ENCODE peak calls at places on chromosome 19, in eight cellular contexts. G, D, O, W, X, R, P and J are unnamed samples.

GRCh38 chr19:44796701-44797115 is 12.2 kb upstream of the BCAM start:
- DNase-seq in G (no peak), D (peak), O (no peak), W (no peak), X (peak), R (no peak), P (peak), J (no peak)

GRCh38 chr19:48443731-48444128 is 2.1 kb upstream of the GRWD1 start:
- DNase-seq in G (no peak), D (no peak), O (no peak), W (no peak), X (no peak), R (no peak), P (no peak), J (no peak)

GRCh38 chr19:28705008-28705407 is 507.9 kb downstream of the UQCRFS1 start:
- DNase-seq in G (no peak), D (peak), O (no peak), W (peak), X (no peak), R (no peak), P (no peak), J (peak)

GRCh38 chr19:35704218-35704617 is at the start of gene ZBTB32:
- DNase-seq in G (no peak), D (peak), O (no peak), W (peak), X (peak), R (no peak), P (no peak), J (no peak)

GRCh38 chr19:571127-571974 is 1.0 kb upstream of the BSG start:
- DNase-seq in G (peak), D (peak), O (peak), W (no peak), X (peak), R (peak), P (no peak), J (no peak)

GRCh38 chr19:34365463-34366401 is 736 bp downstream of the GPI start:
- DNase-seq in G (no peak), D (peak), O (peak), W (no peak), X (no peak), R (no peak), P (peak), J (no peak)

GRCh38 chr19:35904312-35905068 is 2.2 kb downstream of the HCST start:
- DNase-seq in G (no peak), D (no peak), O (no peak), W (no peak), X (no peak), R (no peak), P (no peak), J (no peak)

GRCh38 chr19:3821857-3822364 is 35.7 kb upstream of the MATK start:
- DNase-seq in G (peak), D (peak), O (peak), W (no peak), X (peak), R (peak), P (no peak), J (no peak)

GRCh38 chr19:46115396-46116109 is 8.9 kb downstream of the IGFL3 start:
- DNase-seq in G (no peak), D (peak), O (no peak), W (no peak), X (no peak), R (no peak), P (no peak), J (peak)

GRCh38 chr19:1252221-1252817 is 3.9 kb downstream of the MIDN start:
- DNase-seq in G (peak), D (peak), O (no peak), W (peak), X (no peak), R (peak), P (peak), J (no peak)

GRCh38 chr19:30593358-30593757 is 221.2 kb downstream of the ZNF536 start:
- DNase-seq in G (no peak), D (no peak), O (no peak), W (no peak), X (no peak), R (no peak), P (no peak), J (no peak)

GRCh38 chr19:10812902-10813404 is 23.1 kb downstream of the TMED1 start:
- DNase-seq in G (no peak), D (peak), O (no peak), W (peak), X (no peak), R (no peak), P (no peak), J (peak)

GRCh38 chr19:609001-609340 is 19.3 kb downstream of the HCN2 start:
- DNase-seq in G (no peak), D (no peak), O (no peak), W (no peak), X (peak), R (no peak), P (peak), J (no peak)

GRCh38 chr19:7454998-7455397 is 33.8 kb downstream of the PEX11G start:
- DNase-seq in G (no peak), D (no peak), O (no peak), W (no peak), X (no peak), R (no peak), P (no peak), J (no peak)

GRCh38 chr19:2309734-2310362 is 1.9 kb upstream of the LINGO3 start:
- DNase-seq in G (no peak), D (no peak), O (no peak), W (no peak), X (no peak), R (no peak), P (peak), J (no peak)

GRCh38 chr19:33005440-33005839 is 33.4 kb downstream of the FAAP24 start:
- DNase-seq in G (no peak), D (no peak), O (no peak), W (no peak), X (peak), R (no peak), P (no peak), J (no peak)

GRCh38 chr19:22545751-22546150 is 88.4 kb upstream of the ZNF492 start:
- DNase-seq in G (no peak), D (peak), O (peak), W (no peak), X (no peak), R (no peak), P (no peak), J (no peak)

GRCh38 chr19:3683866-3684816 is 16.1 kb downstream of the PIP5K1C start:
- DNase-seq in G (no peak), D (peak), O (no peak), W (no peak), X (no peak), R (no peak), P (no peak), J (peak)

GRCh38 chr19:18742838-18743237 is 48.3 kb downstream of the COMP start:
- DNase-seq in G (no peak), D (no peak), O (no peak), W (no peak), X (no peak), R (no peak), P (no peak), J (no peak)

GRCh38 chr19:4059931-4060620 is 6.6 kb downstream of the ZBTB7A start:
- DNase-seq in G (peak), D (no peak), O (no peak), W (no peak), X (no peak), R (peak), P (no peak), J (no peak)

GRCh38 chr19:51980116-51980736 is 6.4 kb downstream of the ZNF350 start:
- DNase-seq in G (no peak), D (peak), O (no peak), W (no peak), X (no peak), R (no peak), P (no peak), J (no peak)

GRCh38 chr19:4386038-4386782 is 14.1 kb downstream of the SH3GL1 start:
- DNase-seq in G (no peak), D (no peak), O (no peak), W (no peak), X (no peak), R (no peak), P (no peak), J (no peak)